ENCODE peak calls at places on chromosome 7, in six cellular contexts. C is H1, L is esophagus muscularis mucosa, A is transverse colon, V is ovary, Y is upper lobe of left lung. S is an unnamed sample.

GRCh38 chr7:150994141-150994837 is 3.5 kb downstream of the NOS3 start:
- DNase-seq in V (peak; percentile 68), A (no peak), C (no peak), Y (peak; percentile 54), L (no peak), S (no peak)

GRCh38 chr7:154437238-154437637 is 385.0 kb downstream of the DPP6 start:
- DNase-seq in V (no peak), Y (no peak), C (no peak), L (no peak), A (no peak), S (no peak)

GRCh38 chr7:30770936-30771858 is at the start of gene MINDY4:
- DNase-seq in A (peak; percentile 84), C (peak; percentile 86), Y (peak; percentile 81), V (peak; percentile 92), L (no peak), S (peak; percentile 93)

GRCh38 chr7:63067897-63068585 is 930.6 kb upstream of the ZNF722 start:
- DNase-seq in A (no peak), L (peak; percentile 86), Y (peak; percentile 28), V (no peak), C (no peak), S (no peak)

GRCh38 chr7:157547611-157548010 is 210.8 kb downstream of the DNAJB6 start:
- DNase-seq in A (no peak), C (no peak), L (no peak), V (peak; percentile 11), Y (no peak), S (peak; percentile 48)

GRCh38 chr7:76424413-76425111 is at the start of gene ZP3:
- DNase-seq in Y (no peak), L (peak; percentile 74), A (no peak), V (no peak), C (no peak), S (no peak)

GRCh38 chr7:123115331-123115730 is 84.4 kb downstream of the SLC13A1 start:
- DNase-seq in V (no peak), Y (no peak), A (no peak), C (no peak), L (no peak), S (no peak)

GRCh38 chr7:125061776-125062397 is 132.3 kb upstream of the POT1 start:
- DNase-seq in A (no peak), C (no peak), L (no peak), Y (no peak), V (no peak), S (no peak)

GRCh38 chr7:45143616-45144015 is 14.0 kb upstream of the RAMP3 start:
- DNase-seq in L (no peak), V (no peak), A (no peak), Y (no peak), C (no peak), S (no peak)

GRCh38 chr7:42736931-42737330 is 174.9 kb downstream of the C7orf25 start:
- DNase-seq in A (no peak), Y (no peak), V (no peak), L (no peak), C (no peak), S (no peak)

GRCh38 chr7:38748056-38748610 is 117.0 kb upstream of the AMPH start:
- DNase-seq in A (no peak), Y (no peak), C (no peak), L (no peak), V (peak; percentile 38), S (no peak)

GRCh38 chr7:128869138-128869943 is 6.7 kb downstream of the ATP6V1F start:
- DNase-seq in Y (peak; percentile 38), A (peak; percentile 74), V (peak; percentile 58), C (peak; percentile 81), L (no peak), S (peak; percentile 84)
- TF ChIP-seq POLR2A in Y (no peak), A (peak; percentile 39), V (no peak), C (no peak), L (no peak), S (no peak)

GRCh38 chr7:126286317-126286716 is 966.4 kb downstream of the GRM8 start:
- DNase-seq in L (no peak), V (no peak), C (no peak), A (no peak), Y (no peak), S (no peak)
- TF ChIP-seq EP300 in L (no peak), V (no peak), C (no peak), A (no peak), Y (no peak), S (no peak)

DNA sequence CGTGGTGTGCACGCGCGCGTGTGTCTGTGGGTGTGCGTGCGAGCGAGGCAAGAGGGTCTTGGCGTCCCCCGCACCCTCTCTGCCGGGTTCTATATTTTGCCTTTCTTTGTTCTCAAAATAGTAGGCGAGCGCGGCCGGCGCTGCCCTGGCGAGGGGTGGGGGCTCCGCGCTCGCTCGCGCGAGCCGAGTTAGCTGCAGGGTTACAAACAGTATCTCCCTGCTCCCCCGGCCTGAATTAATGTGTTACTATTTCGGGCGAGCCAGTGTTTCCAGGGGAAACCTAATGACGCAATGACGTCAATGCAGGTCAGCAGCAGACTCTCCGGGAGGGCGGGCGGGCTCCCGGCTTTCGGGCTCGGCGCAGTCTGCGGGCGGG is 73.8 kb upstream of the LEP start:
- DNase-seq in V (peak; percentile 62), Y (no peak), L (no peak), C (no peak), A (peak; percentile 11), S (no peak)
- H3K27me3 ChIP-seq in V (no peaks in the 10 kb centered on the region), Y (peaks cover 18% of the 10 kb centered on the region), L (no peaks in the 10 kb centered on the region), C (peaks cover 67% of the 10 kb centered on the region), A (peaks cover 89% of the 10 kb centered on the region), S (peaks cover 28% of the 10 kb centered on the region)

GRCh38 chr7:54060643-54061042 is 481.5 kb upstream of the VSTM2A start:
- DNase-seq in A (no peak), Y (no peak), V (no peak), L (no peak), C (no peak), S (no peak)
- TF ChIP-seq POLR2A in A (no peak), Y (no peak), V (no peak), L (no peak), C (no peak), S (no peak)

GRCh38 chr7:149147072-149147729 is at the start of gene ZNF398:
- DNase-seq in Y (peak; percentile 83), A (peak; percentile 79), L (peak; percentile 92), C (peak; percentile 83), V (peak; percentile 86), S (peak; percentile 77)

GRCh38 chr7:149144996-149145850 is 2.0 kb upstream of the ZNF398 start:
- DNase-seq in V (no peak), L (no peak), Y (peak; percentile 23), C (no peak), A (no peak), S (no peak)

GRCh38 chr7:149150981-149151380 is 3.7 kb downstream of the ZNF398 start:
- DNase-seq in C (no peak), V (no peak), Y (peak; percentile 21), L (no peak), A (no peak), S (no peak)

GRCh38 chr7:149153346-149153745 is 6.1 kb downstream of the ZNF398 start:
- DNase-seq in L (no peak), V (no peak), A (no peak), C (no peak), Y (no peak), S (no peak)

DNA sequence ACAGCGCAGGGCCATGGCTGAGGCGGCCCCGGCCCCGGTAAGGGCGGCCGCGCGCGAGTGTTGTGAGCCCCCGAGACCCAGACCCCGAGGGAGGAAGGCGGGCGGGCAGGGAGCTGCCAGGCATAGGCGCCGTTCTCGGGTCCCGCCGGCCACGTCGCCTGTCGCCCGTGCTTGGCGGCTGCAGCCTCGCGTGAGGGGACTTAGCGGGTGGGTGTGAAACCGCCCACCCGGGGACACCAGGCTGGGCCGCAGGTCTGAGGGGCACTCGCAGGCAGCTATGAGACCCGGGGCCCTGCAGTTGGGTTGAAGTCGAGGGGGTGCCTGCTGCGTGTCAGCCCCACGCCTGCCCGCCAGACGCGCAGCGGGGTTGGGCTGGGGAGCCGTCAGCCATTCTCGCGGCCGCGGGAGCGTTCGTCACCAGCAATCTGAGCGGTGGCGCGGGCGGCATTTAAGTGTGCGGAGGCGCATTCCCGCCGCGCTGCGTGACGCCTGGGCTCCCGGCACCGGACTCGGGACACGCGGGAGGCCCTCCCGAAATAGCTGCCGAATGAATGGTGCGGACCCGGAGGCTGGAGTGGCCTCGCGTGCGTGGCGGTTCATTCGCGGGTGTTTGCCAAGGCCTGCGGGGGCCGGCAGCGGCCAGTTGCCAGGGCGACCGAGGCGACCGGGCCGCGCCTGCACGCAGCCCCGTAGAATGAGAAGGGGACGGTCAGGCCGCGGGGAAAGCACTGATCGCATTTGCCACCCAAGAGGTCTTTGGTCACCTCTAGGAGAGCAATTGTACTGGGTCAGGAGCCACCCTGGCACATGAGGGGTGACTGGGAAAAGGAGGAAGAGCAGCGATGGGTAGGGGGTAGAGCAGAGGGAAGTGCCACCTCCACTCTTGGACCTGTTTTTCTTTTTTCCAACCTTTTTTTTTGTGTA is 739 bp downstream of the ZNF398 start:
- DNase-seq in A (peak; percentile 54), L (no peak), Y (peak; percentile 63), V (peak; percentile 58), C (peak; percentile 63), S (peak; percentile 70)
- TF ChIP-seq EP300 in A (no peak), L (no peak), Y (no peak), V (no peak), C (no peak), S (no peak)

GRCh38 chr7:27148776-27149641 is 1.4 kb upstream of the HOXA6 start:
- DNase-seq in A (peak; percentile 57), L (no peak), Y (no peak), V (no peak), C (peak; percentile 46), S (peak; percentile 65)

GRCh38 chr7:27146491-27147210 is 923 bp downstream of the HOXA6 start:
- DNase-seq in Y (no peak), C (peak; percentile 38), A (peak; percentile 14), V (no peak), L (no peak), S (peak; percentile 70)

GRCh38 chr7:27147211-27148030 is at the start of gene HOXA6:
- DNase-seq in C (peak; percentile 56), Y (no peak), V (peak; percentile 35), L (no peak), A (peak; percentile 81), S (peak; percentile 89)

GRCh38 chr7:27149817-27150567 is 2.4 kb downstream of the HOXA3 start:
- DNase-seq in V (peak; percentile 30), Y (no peak), C (no peak), L (no peak), A (peak; percentile 40), S (peak; percentile 74)

DNA sequence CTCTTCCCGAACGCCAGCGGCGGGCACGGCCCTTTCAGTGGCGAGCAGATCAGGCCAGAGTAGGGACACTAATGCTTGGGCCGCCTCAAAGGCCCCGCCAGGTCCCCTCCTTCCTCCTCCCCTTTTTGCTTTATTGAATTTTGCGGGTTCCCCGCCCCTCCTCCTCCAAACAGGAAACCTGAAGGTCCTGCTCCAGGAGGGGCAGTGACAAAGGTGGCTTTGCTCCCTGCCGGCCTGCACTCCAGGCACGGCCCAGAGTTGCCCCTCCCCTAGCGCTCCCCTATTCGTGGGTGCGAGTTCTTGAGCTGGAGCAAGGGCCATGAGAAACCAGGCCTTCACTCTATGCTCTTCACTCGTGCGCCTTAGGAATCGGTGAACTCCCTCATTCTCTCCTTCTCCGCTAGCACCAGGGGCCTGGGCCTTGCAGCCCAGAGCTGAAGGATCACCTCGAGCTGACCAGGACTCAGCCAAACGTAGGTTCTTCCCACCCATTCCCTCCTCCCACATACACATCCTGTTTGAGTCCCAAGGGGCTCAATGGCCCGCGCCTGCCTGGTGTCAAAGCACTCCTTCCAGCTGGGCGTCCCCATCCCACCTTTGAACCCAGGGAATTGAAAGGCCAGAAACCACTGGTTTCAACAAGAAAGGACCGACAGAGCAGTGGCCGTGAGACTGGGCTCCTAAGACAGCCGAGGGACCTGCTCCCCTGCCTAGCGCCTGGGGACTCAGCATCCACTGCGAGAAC is 629 bp upstream of the HOXA6 start:
- DNase-seq in A (peak; percentile 77), C (peak; percentile 57), V (no peak), L (no peak), Y (no peak), S (peak; percentile 75)
- H3K27me3 ChIP-seq in A (peaks cover 34% of the 10 kb centered on the region), C (peaks cover 98% of the 10 kb centered on the region), V (no peaks in the 10 kb centered on the region), L (peaks cover 17% of the 10 kb centered on the region), Y (peaks cover 15% of the 10 kb centered on the region), S (no peaks in the 10 kb centered on the region)